ENCODE peak calls at places on chromosomes 11 and 22, in seven cellular contexts. N is thyroid gland, B is tibial nerve, V is esophagus squamous epithelium, T is body of pancreas, F is HCT116, A is stomach. D is an unnamed sample.

GRCh38 chr11:67404515-67405195 is 772 bp downstream of the TBC1D10C start:
- DNase-seq in T (no peak), N (peak; percentile 34), V (no peak), A (no peak), B (no peak), F (no peak), D (no peak)

GRCh38 chr11:13486926-13487660 is 8.7 kb downstream of the PTH start:
- DNase-seq in F (no peak), V (no peak), B (no peak), A (peak; percentile 52), N (peak; percentile 54), T (peak; percentile 70), D (no peak)

GRCh38 chr11:43756575-43756974 is 76.0 kb downstream of the HSD17B12 start:
- DNase-seq in T (no peak), A (no peak), V (no peak), N (no peak), F (no peak), B (no peak), D (no peak)

GRCh38 chr11:64132388-64132771 is 33.5 kb downstream of the MACROD1 start:
- DNase-seq in B (no peak), F (no peak), V (no peak), T (no peak), A (no peak), N (no peak), D (no peak)

GRCh38 chr22:43643362-43643761 is 168.7 kb downstream of the EFCAB6 start:
- DNase-seq in T (no peak), B (no peak), V (no peak), N (peak; percentile 59), A (no peak), F (no peak), D (peak; percentile 75)

GRCh38 chr11:13868710-13869403 is 93.7 kb upstream of the SPON1 start:
- DNase-seq in B (no peak), A (no peak), T (no peak), V (no peak), F (peak; percentile 68), N (no peak), D (no peak)

GRCh38 chr11:57335343-57336110 is at the start of gene SSRP1:
- DNase-seq in F (peak; percentile 72), A (peak; percentile 88), B (peak; percentile 67), V (peak; percentile 56), T (peak; percentile 87), N (peak; percentile 87), D (peak; percentile 80)

GRCh38 chr11:12901874-12902481 is 107.1 kb upstream of the RASSF10 start:
- DNase-seq in T (no peak), N (no peak), A (no peak), V (no peak), F (no peak), B (no peak), D (no peak)

GRCh38 chr11:116507016-116507415 is 265.8 kb downstream of the BUD13 start:
- DNase-seq in N (no peak), V (no peak), T (no peak), F (no peak), A (no peak), B (no peak), D (no peak)

GRCh38 chr11:130428271-130428670 is at the start of gene ADAMTS8:
- DNase-seq in F (no peak), V (no peak), N (no peak), T (no peak), A (no peak), B (no peak), D (no peak)

GRCh38 chr22:38213319-38214247 is 11.8 kb downstream of the MAFF start:
- DNase-seq in T (peak; percentile 28), F (no peak), A (no peak), V (no peak), B (no peak), N (no peak), D (no peak)
- TF ChIP-seq POLR2A in T (no peak), F (no peak), A (no peak), V (no peak), B (no peak), N (no peak), D (no peak)

GRCh38 chr11:41872458-41872857 is 413.0 kb upstream of the LRRC4C start:
- DNase-seq in V (no peak), A (no peak), T (no peak), F (no peak), N (no peak), B (no peak), D (no peak)
- H3K36me3 ChIP-seq in V (no peaks in the 10 kb centered on the region), A (no peaks in the 10 kb centered on the region), T (no peaks in the 10 kb centered on the region), F (no peaks in the 10 kb centered on the region), N (no peaks in the 10 kb centered on the region), B (no peaks in the 10 kb centered on the region), D (no peaks in the 10 kb centered on the region)

GRCh38 chr11:128527046-128527445 is 60.3 kb downstream of the ETS1 start:
- DNase-seq in N (no peak), B (no peak), T (no peak), F (no peak), V (no peak), A (no peak), D (no peak)

GRCh38 chr11:128523616-128524015 is 63.7 kb downstream of the ETS1 start:
- DNase-seq in A (no peak), V (no peak), B (no peak), F (no peak), N (no peak), T (no peak), D (no peak)

GRCh38 chr11:128524172-128524571 is 63.2 kb downstream of the ETS1 start:
- DNase-seq in N (no peak), T (no peak), V (no peak), F (no peak), A (no peak), B (no peak), D (no peak)

GRCh38 chr11:128522943-128523518 is 64.3 kb downstream of the ETS1 start:
- DNase-seq in B (no peak), F (no peak), N (no peak), V (no peak), T (no peak), A (no peak), D (no peak)

GRCh38 chr11:128525411-128526243 is 61.7 kb downstream of the ETS1 start:
- DNase-seq in F (no peak), N (no peak), B (no peak), A (no peak), T (no peak), V (no peak), D (no peak)
- H3K27ac ChIP-seq in F (no peak overlapping the region), N (peak overlapping the region; percentile 27), B (peak overlapping the region; percentile 65), A (no peak overlapping the region), T (no peak overlapping the region), V (peak overlapping the region; percentile 94), D (peak overlapping the region; percentile 64)

GRCh38 chr22:24553597-24554315 is 1.2 kb downstream of the GUCD1 start:
- DNase-seq in V (no peak), F (no peak), N (no peak), A (peak; percentile 62), T (peak; percentile 31), B (no peak), D (no peak)

GRCh38 chr22:24555160-24555495 is 190 bp upstream of the GUCD1 start:
- DNase-seq in B (peak; percentile 99), N (peak; percentile 100), F (peak; percentile 97), V (peak; percentile 96), A (peak; percentile 100), T (peak; percentile 100), D (peak; percentile 100)

GRCh38 chr22:24555496-24556253 is at the start of gene SNRPD3:
- DNase-seq in T (peak; percentile 94), A (peak; percentile 94), N (peak; percentile 94), F (peak; percentile 81), B (peak; percentile 89), V (peak; percentile 47), D (peak; percentile 91)

GRCh38 chr22:24550902-24551229 is 4.1 kb downstream of the GUCD1 start:
- DNase-seq in V (no peak), B (no peak), A (no peak), T (no peak), F (no peak), N (no peak), D (no peak)

GRCh38 chr22:24554316-24555159 is at the start of gene GUCD1:
- DNase-seq in N (peak; percentile 30), T (peak; percentile 42), V (no peak), B (no peak), A (peak; percentile 31), F (no peak), D (no peak)
- TF ChIP-seq POLR2A in N (peak; percentile 56), T (peak; percentile 84), V (no peak), B (peak; percentile 50), A (no peak), F (no peak), D (peak; percentile 50)

GRCh38 chr11:62127941-62128770 is 4.3 kb downstream of the INCENP start:
- DNase-seq in V (no peak), A (no peak), T (no peak), F (no peak), N (no peak), B (no peak), D (no peak)

GRCh38 chr11:62125881-62126280 is 2.1 kb downstream of the INCENP start:
- DNase-seq in F (no peak), A (no peak), N (no peak), T (no peak), B (no peak), V (no peak), D (no peak)

GRCh38 chr11:62125316-62125715 is 1.5 kb downstream of the INCENP start:
- DNase-seq in T (no peak), F (no peak), N (no peak), V (no peak), A (no peak), B (no peak), D (no peak)

GRCh38 chr11:62128835-62129234 is 5.0 kb downstream of the INCENP start:
- DNase-seq in T (no peak), V (no peak), F (no peak), A (no peak), B (no peak), N (no peak), D (no peak)

DNA sequence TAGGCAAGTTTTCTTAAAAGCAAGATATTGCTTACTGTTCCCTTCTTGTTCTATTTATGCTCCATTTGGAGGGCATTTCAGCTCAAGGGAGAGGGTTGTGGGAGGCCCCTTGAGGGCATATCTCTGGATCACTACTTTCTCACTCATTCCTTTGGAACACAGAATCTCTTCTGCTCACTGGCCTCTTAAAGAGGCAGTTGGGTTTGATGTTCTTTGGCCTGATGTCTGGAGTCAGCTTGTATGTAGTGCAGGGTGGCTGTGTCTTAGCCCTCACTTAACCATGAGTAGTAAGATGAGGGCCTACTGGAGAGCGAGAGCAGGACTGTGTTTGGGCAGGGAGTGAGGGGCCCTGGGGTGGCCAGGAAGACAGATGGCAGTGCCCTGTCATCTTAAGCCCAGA is 3.6 kb downstream of the INCENP start:
- DNase-seq in N (peak; percentile 71), T (no peak), B (no peak), F (no peak), V (no peak), A (no peak), D (no peak)
- H3K36me3 ChIP-seq in N (peaks cover 14% of the 10 kb centered on the region), T (no peaks in the 10 kb centered on the region), B (peaks cover 11% of the 10 kb centered on the region), F (peaks cover 21% of the 10 kb centered on the region), V (peaks cover 25% of the 10 kb centered on the region), A (peaks cover 33% of the 10 kb centered on the region), D (no peaks in the 10 kb centered on the region)

DNA sequence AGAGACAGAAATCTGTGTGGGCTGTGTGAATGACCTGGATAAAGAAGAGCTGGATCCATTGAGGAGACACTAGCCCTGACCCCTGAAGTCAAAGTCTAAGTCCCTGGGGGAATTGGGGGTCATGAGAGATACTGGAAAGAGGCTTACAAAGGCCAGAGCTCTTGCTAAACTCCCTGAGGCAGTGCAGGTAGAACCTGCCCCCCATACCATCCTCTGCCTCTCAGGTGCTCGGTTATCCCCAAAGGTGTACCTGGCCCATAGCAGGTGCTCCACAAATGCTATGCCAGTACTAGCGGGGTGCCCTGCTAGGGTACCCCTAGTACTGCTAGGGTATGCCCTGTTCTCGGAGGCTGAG is 19.1 kb upstream of the SCARF2 start:
- DNase-seq in V (no peak), A (no peak), F (no peak), T (no peak), B (no peak), N (no peak), D (no peak)
- H3K27ac ChIP-seq in V (no peak overlapping the region), A (no peak overlapping the region), F (no peak overlapping the region), T (no peak overlapping the region), B (peak overlapping the region; percentile 8), N (no peak overlapping the region), D (no peak overlapping the region)

D was measured in breast epithelium.